ENCODE peak calls at places on chromosomes 3 and 15, in seven cellular contexts. J, C, W, B, I, D and V are unnamed samples.

GRCh38 chr3:69084326-69084667 is 440 bp upstream of the ARL6IP5 start:
- DNase-seq in C (peak), D (peak), I (no peak), B (no peak), W (peak), J (peak), V (peak)

GRCh38 chr3:185207931-185208746 is 45.7 kb downstream of the EHHADH start:
- DNase-seq in B (no peak), D (no peak), C (no peak), J (peak), I (no peak), W (peak), V (no peak)

GRCh38 chr3:123157598-123158287 is 44.0 kb upstream of the SEC22A start:
- DNase-seq in D (no peak), B (no peak), J (no peak), W (no peak), C (no peak), I (no peak), V (no peak)

GRCh38 chr3:113264741-113265140 is 53.4 kb downstream of the BOC start:
- DNase-seq in W (no peak), J (no peak), I (no peak), B (no peak), C (no peak), D (no peak), V (no peak)

GRCh38 chr15:98138910-98139309 is 178.4 kb downstream of the ARRDC4 start:
- DNase-seq in J (no peak), B (no peak), D (no peak), I (no peak), W (no peak), C (no peak), V (no peak)

GRCh38 chr15:54810031-54810430 is 386.7 kb downstream of the RSL24D1 start:
- DNase-seq in W (no peak), I (no peak), C (no peak), D (no peak), J (no peak), B (no peak), V (no peak)

GRCh38 chr15:51307811-51308210 is 30.6 kb downstream of the CYP19A1 start:
- DNase-seq in D (no peak), B (no peak), C (no peak), J (peak), I (no peak), W (no peak), V (no peak)

GRCh38 chr3:127768346-127769008 is 53.8 kb downstream of the MGLL start:
- DNase-seq in I (no peak), D (peak), J (peak), B (no peak), C (peak), W (peak), V (peak)

GRCh38 chr15:82843561-82843960 is 34.1 kb downstream of the WHAMM start:
- DNase-seq in W (no peak), J (no peak), B (no peak), D (no peak), C (no peak), I (no peak), V (no peak)

GRCh38 chr3:53219897-53220483 is 35.8 kb downstream of the TKT start:
- DNase-seq in J (peak), W (peak), C (peak), I (peak), B (peak), D (peak), V (peak)

GRCh38 chr3:105511031-105511430 is 144.3 kb downstream of the ALCAM start:
- DNase-seq in D (no peak), J (peak), C (no peak), W (no peak), I (no peak), B (no peak), V (no peak)